ENCODE peak calls at places on chromosomes 11 and 22, in seven cellular contexts. One of them, this sample, is unnamed.

GRCh38 chr11:116776522-116776984 is 3.8 kb upstream of the BUD13 start:
- DNase-seq in GM12865: no peak
- DNase-seq in GM23338: no peak
- DNase-seq in esophagus muscularis mucosa: no peak
- DNase-seq in Jurkat, Clone E6-1: no peak
- DNase-seq in mesendoderm: no peak
- DNase-seq in gastrocnemius medialis: no peak
- DNase-seq in this sample: no peak

GRCh38 chr11:12005476-12005875 is 3.0 kb downstream of the DKK3 start:
- DNase-seq in gastrocnemius medialis: no peak
- DNase-seq in Jurkat, Clone E6-1: no peak
- DNase-seq in esophagus muscularis mucosa: no peak
- DNase-seq in GM23338: no peak
- DNase-seq in GM12865: no peak
- DNase-seq in mesendoderm: no peak
- DNase-seq in this sample: no peak

GRCh38 chr11:92866679-92867282 is 102.7 kb upstream of the MTNR1B start:
- DNase-seq in GM12865: no peak
- DNase-seq in Jurkat, Clone E6-1: no peak
- DNase-seq in GM23338: peak; percentile 42
- DNase-seq in mesendoderm: no peak
- DNase-seq in esophagus muscularis mucosa: no peak
- DNase-seq in gastrocnemius medialis: no peak
- DNase-seq in this sample: no peak

GRCh38 chr22:44391481-44392445 is 79.0 kb upstream of the SHISAL1 start:
- DNase-seq in GM23338: peak; percentile 47
- DNase-seq in mesendoderm: peak; percentile 39
- DNase-seq in GM12865: no peak
- DNase-seq in Jurkat, Clone E6-1: no peak
- DNase-seq in esophagus muscularis mucosa: no peak
- DNase-seq in gastrocnemius medialis: no peak
- DNase-seq in this sample: no peak

GRCh38 chr11:122512688-122513087 is 142.8 kb upstream of the UBASH3B start:
- DNase-seq in Jurkat, Clone E6-1: no peak
- DNase-seq in mesendoderm: peak; percentile 85
- DNase-seq in gastrocnemius medialis: no peak
- DNase-seq in GM23338: no peak
- DNase-seq in esophagus muscularis mucosa: no peak
- DNase-seq in GM12865: no peak
- DNase-seq in this sample: no peak

GRCh38 chr11:45641961-45642360 is 23.5 kb downstream of the CHST1 start:
- DNase-seq in gastrocnemius medialis: no peak
- DNase-seq in esophagus muscularis mucosa: no peak
- DNase-seq in GM23338: no peak
- DNase-seq in GM12865: no peak
- DNase-seq in Jurkat, Clone E6-1: no peak
- DNase-seq in mesendoderm: no peak
- DNase-seq in this sample: no peak

GRCh38 chr11:4467811-4468606 is 14.4 kb upstream of the OR52K1 start:
- DNase-seq in gastrocnemius medialis: no peak
- DNase-seq in GM23338: no peak
- DNase-seq in GM12865: no peak
- DNase-seq in Jurkat, Clone E6-1: no peak
- DNase-seq in esophagus muscularis mucosa: no peak
- DNase-seq in mesendoderm: no peak
- DNase-seq in this sample: no peak

GRCh38 chr11:75022759-75023396 is 34.1 kb downstream of the NEU3 start:
- DNase-seq in Jurkat, Clone E6-1: peak; percentile 72
- DNase-seq in GM23338: peak; percentile 88
- DNase-seq in mesendoderm: peak; percentile 88
- DNase-seq in esophagus muscularis mucosa: no peak
- DNase-seq in gastrocnemius medialis: peak; percentile 49
- DNase-seq in GM12865: peak; percentile 87
- DNase-seq in this sample: peak; percentile 52

GRCh38 chr11:130765951-130766649 is 150.2 kb downstream of the SNX19 start:
- DNase-seq in GM23338: no peak
- DNase-seq in esophagus muscularis mucosa: peak; percentile 87
- DNase-seq in Jurkat, Clone E6-1: no peak
- DNase-seq in GM12865: peak; percentile 90
- DNase-seq in gastrocnemius medialis: no peak
- DNase-seq in mesendoderm: no peak
- DNase-seq in this sample: no peak

GRCh38 chr22:40666151-40666848 is 13.0 kb upstream of the MCHR1 start:
- DNase-seq in gastrocnemius medialis: no peak
- DNase-seq in GM23338: no peak
- DNase-seq in Jurkat, Clone E6-1: no peak
- DNase-seq in esophagus muscularis mucosa: no peak
- DNase-seq in mesendoderm: no peak
- DNase-seq in GM12865: no peak
- DNase-seq in this sample: no peak

GRCh38 chr11:67055812-67056211 is 835 bp upstream of the RHOD start:
- DNase-seq in Jurkat, Clone E6-1: no peak
- DNase-seq in GM23338: no peak
- DNase-seq in GM12865: no peak
- DNase-seq in gastrocnemius medialis: no peak
- DNase-seq in esophagus muscularis mucosa: no peak
- DNase-seq in mesendoderm: no peak
- DNase-seq in this sample: no peak

GRCh38 chr11:33643167-33643817 is 57.3 kb downstream of the C11orf91 start:
- DNase-seq in mesendoderm: no peak
- DNase-seq in GM23338: peak; percentile 22
- DNase-seq in GM12865: no peak
- DNase-seq in esophagus muscularis mucosa: no peak
- DNase-seq in gastrocnemius medialis: no peak
- DNase-seq in Jurkat, Clone E6-1: no peak
- DNase-seq in this sample: no peak

GRCh38 chr11:71222318-71223080 is 29.9 kb downstream of the SHANK2 start:
- DNase-seq in gastrocnemius medialis: no peak
- DNase-seq in Jurkat, Clone E6-1: no peak
- DNase-seq in mesendoderm: no peak
- DNase-seq in esophagus muscularis mucosa: no peak
- DNase-seq in GM12865: no peak
- DNase-seq in GM23338: no peak
- DNase-seq in this sample: peak; percentile 7

GRCh38 chr11:9851366-9851765 is 187.5 kb downstream of the SWAP70 start:
- DNase-seq in GM12865: no peak
- DNase-seq in GM23338: no peak
- DNase-seq in mesendoderm: no peak
- DNase-seq in Jurkat, Clone E6-1: no peak
- DNase-seq in esophagus muscularis mucosa: no peak
- DNase-seq in gastrocnemius medialis: no peak
- DNase-seq in this sample: no peak

GRCh38 chr11:119846374-119846773 is 117.4 kb upstream of the NECTIN1 start:
- DNase-seq in esophagus muscularis mucosa: no peak
- DNase-seq in mesendoderm: no peak
- DNase-seq in gastrocnemius medialis: no peak
- DNase-seq in Jurkat, Clone E6-1: no peak
- DNase-seq in GM23338: no peak
- DNase-seq in GM12865: no peak
- DNase-seq in this sample: no peak

GRCh38 chr11:17605736-17606135 is 58.7 kb downstream of the OTOG start:
- DNase-seq in GM12865: no peak
- DNase-seq in esophagus muscularis mucosa: peak; percentile 84
- DNase-seq in mesendoderm: no peak
- DNase-seq in GM23338: no peak
- DNase-seq in Jurkat, Clone E6-1: no peak
- DNase-seq in gastrocnemius medialis: no peak
- DNase-seq in this sample: no peak

GRCh38 chr22:46063861-46064235 is 86.5 kb upstream of the PPARA start:
- DNase-seq in GM23338: no peak
- DNase-seq in gastrocnemius medialis: no peak
- DNase-seq in Jurkat, Clone E6-1: no peak
- DNase-seq in mesendoderm: no peak
- DNase-seq in esophagus muscularis mucosa: no peak
- DNase-seq in GM12865: no peak
- DNase-seq in this sample: peak; percentile 28

GRCh38 chr11:75337195-75337654 is 14.2 kb downstream of the ARRB1 start:
- DNase-seq in mesendoderm: no peak
- DNase-seq in gastrocnemius medialis: peak; percentile 41
- DNase-seq in esophagus muscularis mucosa: no peak
- DNase-seq in GM23338: no peak
- DNase-seq in GM12865: no peak
- DNase-seq in Jurkat, Clone E6-1: no peak
- DNase-seq in this sample: no peak

GRCh38 chr22:35870517-35871275 is 153.0 kb downstream of the APOL5 start:
- DNase-seq in esophagus muscularis mucosa: no peak
- DNase-seq in mesendoderm: no peak
- DNase-seq in GM23338: no peak
- DNase-seq in gastrocnemius medialis: no peak
- DNase-seq in GM12865: no peak
- DNase-seq in Jurkat, Clone E6-1: no peak
- DNase-seq in this sample: no peak

GRCh38 chr11:46391578-46392420 is at the start of gene CHRM4:
- DNase-seq in mesendoderm: peak; percentile 52
- DNase-seq in gastrocnemius medialis: no peak
- DNase-seq in GM12865: no peak
- DNase-seq in esophagus muscularis mucosa: no peak
- DNase-seq in GM23338: peak; percentile 70
- DNase-seq in Jurkat, Clone E6-1: no peak
- DNase-seq in this sample: no peak

GRCh38 chr11:65355776-65356393 is 1.3 kb downstream of the TIGD3 start:
- DNase-seq in Jurkat, Clone E6-1: no peak
- DNase-seq in GM23338: peak; percentile 75
- DNase-seq in gastrocnemius medialis: no peak
- DNase-seq in esophagus muscularis mucosa: no peak
- DNase-seq in GM12865: no peak
- DNase-seq in mesendoderm: peak; percentile 37
- DNase-seq in this sample: no peak

GRCh38 chr11:1548221-1549070 is 23.6 kb downstream of the DUSP8 start:
- DNase-seq in GM23338: peak; percentile 76
- DNase-seq in gastrocnemius medialis: peak; percentile 75
- DNase-seq in Jurkat, Clone E6-1: no peak
- DNase-seq in mesendoderm: peak; percentile 56
- DNase-seq in esophagus muscularis mucosa: no peak
- DNase-seq in GM12865: no peak
- DNase-seq in this sample: no peak
- H3K4me3 ChIP-seq in GM23338: peak overlapping the region; percentile 60
- H3K4me3 ChIP-seq in gastrocnemius medialis: peak overlapping the region; percentile 45
- H3K4me3 ChIP-seq in Jurkat, Clone E6-1: no peak overlapping the region
- H3K4me3 ChIP-seq in mesendoderm: no peak overlapping the region
- H3K4me3 ChIP-seq in esophagus muscularis mucosa: peak overlapping the region; percentile 43
- H3K4me3 ChIP-seq in GM12865: no peak overlapping the region
- H3K4me3 ChIP-seq in this sample: no peak overlapping the region

GRCh38 chr11:73399159-73400090 is 23.2 kb downstream of the RELT start:
- DNase-seq in gastrocnemius medialis: no peak
- DNase-seq in GM23338: no peak
- DNase-seq in mesendoderm: no peak
- DNase-seq in esophagus muscularis mucosa: no peak
- DNase-seq in GM12865: no peak
- DNase-seq in Jurkat, Clone E6-1: no peak
- DNase-seq in this sample: peak; percentile 9
- H3K4me3 ChIP-seq in gastrocnemius medialis: no peak overlapping the region
- H3K4me3 ChIP-seq in GM23338: no peak overlapping the region
- H3K4me3 ChIP-seq in mesendoderm: no peak overlapping the region
- H3K4me3 ChIP-seq in esophagus muscularis mucosa: no peak overlapping the region
- H3K4me3 ChIP-seq in GM12865: no peak overlapping the region
- H3K4me3 ChIP-seq in Jurkat, Clone E6-1: no peak overlapping the region
- H3K4me3 ChIP-seq in this sample: no peak overlapping the region

GRCh38 chr11:35619754-35620640 is 1.7 kb downstream of the FJX1 start:
- DNase-seq in Jurkat, Clone E6-1: no peak
- DNase-seq in GM23338: peak; percentile 89
- DNase-seq in esophagus muscularis mucosa: no peak
- DNase-seq in gastrocnemius medialis: no peak
- DNase-seq in GM12865: peak; percentile 35
- DNase-seq in mesendoderm: peak; percentile 97
- DNase-seq in this sample: no peak

GRCh38 chr11:35619030-35619753 is 932 bp downstream of the FJX1 start:
- DNase-seq in GM23338: peak; percentile 66
- DNase-seq in mesendoderm: peak; percentile 81
- DNase-seq in gastrocnemius medialis: no peak
- DNase-seq in esophagus muscularis mucosa: no peak
- DNase-seq in Jurkat, Clone E6-1: no peak
- DNase-seq in GM12865: peak; percentile 77
- DNase-seq in this sample: no peak

GRCh38 chr11:35623708-35624168 is 5.5 kb downstream of the FJX1 start:
- DNase-seq in GM23338: no peak
- DNase-seq in gastrocnemius medialis: no peak
- DNase-seq in mesendoderm: no peak
- DNase-seq in esophagus muscularis mucosa: no peak
- DNase-seq in GM12865: no peak
- DNase-seq in Jurkat, Clone E6-1: no peak
- DNase-seq in this sample: no peak

GRCh38 chr11:35621620-35622019 is 3.4 kb downstream of the FJX1 start:
- DNase-seq in gastrocnemius medialis: no peak
- DNase-seq in GM23338: no peak
- DNase-seq in GM12865: no peak
- DNase-seq in Jurkat, Clone E6-1: no peak
- DNase-seq in mesendoderm: no peak
- DNase-seq in esophagus muscularis mucosa: no peak
- DNase-seq in this sample: no peak

DNA sequence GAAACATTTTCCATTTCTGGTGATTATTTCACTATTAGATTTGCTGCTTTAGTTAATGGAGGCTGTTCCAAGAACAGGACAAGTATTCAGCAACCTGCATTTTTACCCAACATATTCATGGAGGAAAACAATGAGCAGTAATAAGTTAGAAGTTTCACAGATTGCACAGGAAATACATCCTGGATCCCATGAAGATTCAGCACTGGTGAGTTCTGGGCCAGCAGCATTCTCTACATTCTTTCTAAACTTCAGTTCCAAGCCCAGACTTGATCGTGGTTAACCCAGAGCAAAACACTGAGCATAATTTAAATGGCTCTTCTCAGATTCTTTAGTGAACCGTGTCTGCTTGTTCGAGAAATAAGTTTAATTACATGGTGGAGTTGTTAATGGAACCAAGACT is 3.8 kb downstream of the FJX1 start:
- DNase-seq in GM23338: peak; percentile 70
- DNase-seq in mesendoderm: peak; percentile 71
- DNase-seq in GM12865: no peak
- DNase-seq in esophagus muscularis mucosa: no peak
- DNase-seq in gastrocnemius medialis: no peak
- DNase-seq in Jurkat, Clone E6-1: no peak
- DNase-seq in this sample: no peak
- H3K4me3 ChIP-seq in GM23338: no peak overlapping the region
- H3K4me3 ChIP-seq in mesendoderm: no peak overlapping the region
- H3K4me3 ChIP-seq in GM12865: no peak overlapping the region
- H3K4me3 ChIP-seq in esophagus muscularis mucosa: no peak overlapping the region
- H3K4me3 ChIP-seq in gastrocnemius medialis: no peak overlapping the region
- H3K4me3 ChIP-seq in Jurkat, Clone E6-1: no peak overlapping the region
- H3K4me3 ChIP-seq in this sample: no peak overlapping the region

DNA sequence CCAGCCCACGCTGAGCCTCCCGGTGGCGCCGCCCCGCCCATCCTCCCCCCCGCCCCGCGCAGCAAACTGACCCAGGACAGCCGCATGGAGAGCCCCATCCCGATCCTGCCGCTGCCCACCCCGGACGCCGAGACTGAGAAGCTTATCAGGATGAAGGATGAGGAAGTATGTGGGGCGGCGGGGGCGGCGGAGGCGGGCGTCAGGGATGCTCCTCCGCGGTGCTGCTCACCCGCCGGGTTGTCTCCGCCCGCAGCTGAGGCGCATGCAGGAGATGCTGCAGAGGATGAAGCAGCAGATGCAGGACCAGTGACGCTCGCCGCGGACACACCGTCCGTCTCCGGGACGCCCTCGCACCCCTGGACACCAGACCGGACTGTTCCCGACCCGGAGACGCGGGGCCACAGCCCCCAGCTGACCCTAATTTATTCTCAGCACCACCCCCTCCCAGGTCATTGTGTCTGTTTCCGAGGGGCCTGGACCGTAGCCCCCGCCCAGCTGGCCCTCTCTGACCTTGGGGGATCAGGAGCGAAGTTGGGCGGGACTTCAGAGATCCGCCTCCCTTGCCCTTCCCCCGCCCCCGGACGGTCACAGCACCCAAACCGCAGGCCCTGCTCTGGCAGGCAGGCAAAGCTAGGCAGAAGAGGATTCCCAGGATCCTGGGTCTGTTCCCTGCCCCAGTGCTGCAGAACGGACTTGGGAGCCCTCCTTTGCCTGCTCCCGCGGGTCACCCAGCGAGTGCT is 994 bp upstream of the GP1BB start:
- DNase-seq in GM12865: no peak
- DNase-seq in Jurkat, Clone E6-1: no peak
- DNase-seq in gastrocnemius medialis: no peak
- DNase-seq in esophagus muscularis mucosa: no peak
- DNase-seq in GM23338: peak; percentile 70
- DNase-seq in mesendoderm: no peak
- DNase-seq in this sample: no peak
- H3K4me3 ChIP-seq in GM12865: no peak overlapping the region
- H3K4me3 ChIP-seq in Jurkat, Clone E6-1: no peak overlapping the region
- H3K4me3 ChIP-seq in gastrocnemius medialis: no peak overlapping the region
- H3K4me3 ChIP-seq in esophagus muscularis mucosa: no peak overlapping the region
- H3K4me3 ChIP-seq in GM23338: peak overlapping the region; percentile 59
- H3K4me3 ChIP-seq in mesendoderm: no peak overlapping the region
- H3K4me3 ChIP-seq in this sample: no peak overlapping the region